ENCODE peak calls at places on chromosomes 11 and 22, in six cellular contexts. X is A549, W is transverse colon, L is IMR-90, V is body of pancreas, N is adrenal gland. K is an unnamed sample.

GRCh38 chr22:47631571-47632102 is 869.2 kb downstream of the TBC1D22A start:
- DNase-seq in N (no peak), L (no peak), X (no peak), W (no peak), V (no peak), K (peak)

GRCh38 chr22:44024288-44024908 is at the start of gene PARVB:
- DNase-seq in L (no peak), V (peak), X (no peak), W (peak), N (peak), K (no peak)

GRCh38 chr11:134459246-134460043 is 47.4 kb upstream of the B3GAT1 start:
- DNase-seq in V (no peak), W (no peak), N (no peak), L (no peak), X (no peak), K (no peak)

GRCh38 chr22:29315286-29316195 is at the start of gene RASL10A:
- DNase-seq in X (no peak), W (no peak), N (no peak), L (no peak), V (no peak), K (no peak)

GRCh38 chr11:122745111-122745510 is 89.6 kb downstream of the UBASH3B start:
- DNase-seq in L (peak), N (no peak), V (no peak), X (no peak), W (no peak), K (no peak)

GRCh38 chr11:11731311-11732083 is 109.7 kb upstream of the GALNT18 start:
- DNase-seq in V (no peak), W (no peak), X (no peak), N (no peak), L (peak), K (peak)

GRCh38 chr11:100687630-100688395 is 725 bp downstream of the ARHGAP42 start:
- DNase-seq in W (peak), V (peak), X (peak), N (peak), L (peak), K (peak)

GRCh38 chr11:34192481-34193401 is 87.3 kb downstream of the NAT10 start:
- DNase-seq in V (no peak), N (peak), L (peak), X (peak), W (peak), K (peak)

GRCh38 chr11:114293201-114293711 is 2.9 kb upstream of the NNMT start:
- DNase-seq in X (no peak), L (no peak), N (no peak), V (no peak), W (no peak), K (no peak)

GRCh38 chr11:7512525-7513209 is 1.1 kb upstream of the PPFIBP2 start:
- DNase-seq in N (peak), V (peak), W (peak), L (no peak), X (no peak), K (no peak)

GRCh38 chr11:109586789-109587188 is 164.8 kb downstream of the C11orf87 start:
- DNase-seq in X (no peak), W (no peak), N (no peak), L (no peak), V (no peak), K (no peak)
- TF ChIP-seq POLR2A in X (no peak), W (no peak), N (no peak), L (no peak), V (no peak), K (no peak)

DNA sequence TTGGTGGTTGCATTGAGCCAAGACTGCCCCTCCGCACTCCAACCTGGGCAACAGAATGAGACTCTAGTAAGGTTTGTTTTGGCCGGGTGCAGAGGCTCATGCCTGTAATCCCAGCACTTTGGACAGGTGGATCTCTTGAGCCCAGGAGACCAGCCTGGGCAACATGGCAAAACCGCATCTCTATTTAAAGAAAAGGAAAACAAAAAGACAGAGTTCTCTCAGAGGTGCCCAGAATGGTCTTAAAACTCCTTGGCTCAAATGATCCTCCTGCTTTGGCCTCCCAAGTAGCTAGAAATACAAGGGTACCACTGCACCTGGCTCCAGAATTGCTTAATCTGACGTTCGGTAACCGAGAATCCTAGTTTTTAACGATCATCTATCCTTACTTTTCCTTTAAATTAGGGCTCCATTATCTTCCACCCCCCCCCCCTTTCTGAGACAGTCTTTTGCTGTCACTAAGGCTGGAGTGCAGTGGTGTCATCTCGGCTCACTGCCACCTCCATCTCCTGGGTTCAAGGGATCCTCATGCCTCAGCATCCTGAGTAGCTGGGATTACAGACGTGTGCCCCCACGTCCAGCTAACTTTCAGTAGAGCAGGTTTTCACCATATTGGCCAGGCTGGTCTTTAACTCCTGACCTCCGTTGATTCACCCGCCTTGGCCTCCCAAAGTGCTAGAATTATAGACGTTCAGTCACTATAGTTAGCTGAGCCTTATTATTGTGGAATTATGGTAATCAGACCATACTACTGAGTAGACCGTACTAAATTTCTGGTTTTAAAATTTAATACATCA is 1.7 kb downstream of the RPS25 start:
- DNase-seq in V (no peak), X (no peak), N (no peak), L (no peak), W (no peak), K (no peak)
- TF ChIP-seq POLR2A in V (no peak), X (no peak), N (no peak), L (no peak), W (no peak), K (no peak)

GRCh38 chr11:1547467-1548098 is 24.5 kb downstream of the DUSP8 start:
- DNase-seq in X (no peak), N (no peak), W (no peak), V (no peak), L (no peak), K (no peak)

GRCh38 chr11:1545432-1545831 is 26.6 kb downstream of the DUSP8 start:
- DNase-seq in V (no peak), X (no peak), W (no peak), N (no peak), L (no peak), K (no peak)

GRCh38 chr11:1548221-1549070 is 23.6 kb downstream of the DUSP8 start:
- DNase-seq in L (peak), V (peak), X (peak), N (peak), W (peak), K (peak)

GRCh38 chr11:1546077-1546535 is 26.0 kb downstream of the DUSP8 start:
- DNase-seq in L (no peak), N (no peak), W (peak), X (no peak), V (no peak), K (no peak)

GRCh38 chr11:1546536-1547466 is 25.3 kb downstream of the DUSP8 start:
- DNase-seq in X (peak), N (peak), V (peak), L (peak), W (peak), K (peak)
- TF ChIP-seq POLR2A in X (no peak), N (no peak), V (no peak), L (no peak), W (no peak), K (no peak)

DNA sequence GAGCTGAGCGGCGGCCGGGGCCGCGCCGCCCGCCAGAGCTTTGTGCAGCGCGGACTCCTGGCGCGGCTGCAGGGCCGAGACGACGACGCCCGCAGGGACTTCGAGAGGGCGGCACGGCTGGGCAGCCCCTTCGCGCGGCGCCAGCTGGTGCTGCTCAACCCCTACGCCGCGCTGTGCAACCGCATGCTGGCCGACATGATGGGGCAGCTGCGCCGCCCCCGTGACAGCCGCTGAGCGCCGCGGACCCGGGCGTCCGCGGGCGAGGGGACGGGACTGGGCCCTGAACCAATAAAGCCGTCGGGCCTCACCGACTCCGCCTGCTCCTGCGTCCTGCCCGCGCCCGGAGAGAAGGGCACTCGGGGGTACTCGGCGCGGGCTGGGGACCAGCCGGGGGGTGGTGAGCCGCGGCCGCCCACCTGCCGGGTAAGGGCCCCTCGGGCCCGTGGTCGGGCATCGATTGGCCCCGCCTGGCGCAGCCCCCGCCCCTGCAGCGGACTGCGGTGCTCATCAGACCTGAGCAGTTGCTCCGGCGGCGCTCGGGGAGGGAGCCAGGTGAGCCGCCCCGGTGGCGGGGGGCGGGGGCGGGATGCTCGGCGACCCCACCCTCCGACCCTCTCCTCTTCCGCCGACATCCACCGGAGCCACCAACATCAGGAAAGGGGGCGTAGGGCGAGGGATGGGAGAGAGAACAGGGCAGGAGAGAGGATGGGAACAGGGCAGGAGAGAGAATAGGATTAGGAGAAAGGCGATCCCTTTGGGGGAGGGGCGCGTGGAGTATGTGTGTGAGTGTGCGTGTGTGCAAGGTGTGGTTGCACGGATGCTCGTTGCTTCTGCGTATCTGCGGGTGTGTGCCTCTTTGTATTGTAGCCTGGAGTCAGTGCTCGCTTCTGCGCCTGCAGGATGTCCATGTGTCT is at the start of gene TMEM25:
- DNase-seq in X (no peak), L (peak), N (peak), V (peak), W (peak), K (no peak)
- TF ChIP-seq POLR2A in X (no peak), L (no peak), N (no peak), V (peak), W (peak), K (no peak)

GRCh38 chr11:46617451-46618314 is at the start of gene ATG13:
- DNase-seq in L (peak), X (peak), W (peak), N (peak), V (peak), K (peak)
- TF ChIP-seq POLR2A in L (peak), X (no peak), W (no peak), N (no peak), V (no peak), K (no peak)